ENCODE peak calls at places on chromosome 14, in nine cellular contexts. G, K, M, L, X, P, U, O and Z are unnamed samples.

GRCh38 chr14:54348923-54349615 is 47.7 kb upstream of the CDKN3 start:
- DNase-seq in P (peak; percentile 61), X (no peak), G (no peak), L (no peak), K (peak; percentile 64), U (peak; percentile 34), O (no peak), M (no peak), Z (peak; percentile 74)

GRCh38 chr14:56120091-56120632 is 2.0 kb downstream of the PELI2 start:
- DNase-seq in M (no peak), P (no peak), K (peak; percentile 27), X (no peak), G (no peak), O (peak; percentile 29), L (no peak), U (no peak), Z (no peak)

GRCh38 chr14:105858676-105859025 is 332.3 kb downstream of the TMEM121 start:
- DNase-seq in G (no peak), L (no peak), P (no peak), X (no peak), O (no peak), M (no peak), K (no peak), U (no peak), Z (no peak)

GRCh38 chr14:81565441-81566290 is 32.0 kb upstream of the SEL1L start:
- DNase-seq in M (peak; percentile 16), O (peak; percentile 65), K (peak; percentile 63), L (no peak), P (no peak), G (no peak), U (no peak), X (no peak), Z (no peak)

GRCh38 chr14:75247286-75247922 is 31.2 kb upstream of the FOS start:
- DNase-seq in M (no peak), G (peak; percentile 68), U (no peak), X (no peak), L (peak; percentile 55), O (no peak), K (no peak), P (no peak), Z (no peak)

GRCh38 chr14:43697003-43697402 is 810.1 kb downstream of the FSCB start:
- DNase-seq in X (no peak), M (no peak), P (no peak), U (no peak), O (no peak), L (no peak), K (no peak), G (no peak), Z (no peak)

GRCh38 chr14:21104448-21105060 is 3.7 kb downstream of the TMEM253 start:
- DNase-seq in M (peak; percentile 31), K (peak; percentile 93), L (peak; percentile 66), U (peak; percentile 77), P (peak; percentile 89), X (peak; percentile 74), G (peak; percentile 47), O (peak; percentile 90), Z (peak; percentile 90)

GRCh38 chr14:79638647-79639266 is 572.5 kb downstream of the DIO2 start:
- DNase-seq in X (no peak), L (no peak), P (no peak), O (no peak), K (no peak), U (no peak), G (no peak), M (no peak), Z (no peak)

GRCh38 chr14:51354846-51355245 is 114.8 kb downstream of the TMX1 start:
- DNase-seq in O (no peak), L (no peak), M (no peak), X (no peak), K (no peak), G (no peak), P (no peak), U (no peak), Z (no peak)

GRCh38 chr14:51360592-51360991 is 120.5 kb downstream of the TMX1 start:
- DNase-seq in X (no peak), M (no peak), O (no peak), P (no peak), K (no peak), L (no peak), U (no peak), G (no peak), Z (no peak)

GRCh38 chr14:51353901-51354300 is 113.9 kb downstream of the TMX1 start:
- DNase-seq in K (no peak), G (no peak), M (no peak), X (no peak), U (no peak), P (no peak), L (no peak), O (no peak), Z (no peak)

GRCh38 chr14:51357250-51357649 is 117.2 kb downstream of the TMX1 start:
- DNase-seq in X (peak; percentile 55), M (no peak), O (no peak), P (no peak), U (no peak), K (no peak), L (no peak), G (no peak), Z (no peak)

GRCh38 chr14:51356381-51356780 is 116.3 kb downstream of the TMX1 start:
- DNase-seq in U (no peak), O (no peak), K (no peak), X (no peak), M (no peak), G (no peak), P (no peak), L (no peak), Z (no peak)
- H3K27ac ChIP-seq in U (no peak overlapping the region), O (no peak overlapping the region), K (no peak overlapping the region), X (no peak overlapping the region), M (no peak overlapping the region), G (no peak overlapping the region), P (no peak overlapping the region), L (no peak overlapping the region), Z (no peak overlapping the region)

GRCh38 chr14:52355016-52355430 is 40.9 kb downstream of the PTGER2 start:
- DNase-seq in M (no peak), L (no peak), P (no peak), O (peak; percentile 33), U (no peak), X (peak; percentile 88), K (no peak), G (no peak), Z (no peak)

GRCh38 chr14:52356025-52356424 is 41.9 kb downstream of the PTGER2 start:
- DNase-seq in L (no peak), X (peak; percentile 48), U (no peak), K (no peak), G (no peak), P (no peak), O (no peak), M (no peak), Z (no peak)

GRCh38 chr14:52355526-52355925 is 41.4 kb downstream of the PTGER2 start:
- DNase-seq in U (no peak), L (no peak), G (no peak), X (peak; percentile 37), M (no peak), K (no peak), P (no peak), O (no peak), Z (no peak)

GRCh38 chr14:52352546-52352945 is 38.4 kb downstream of the PTGER2 start:
- DNase-seq in P (no peak), O (no peak), K (no peak), M (no peak), U (no peak), G (no peak), X (no peak), L (no peak), Z (no peak)

GRCh38 chr14:52354257-52354656 is 40.1 kb downstream of the PTGER2 start:
- DNase-seq in U (no peak), G (no peak), M (no peak), O (no peak), K (no peak), X (no peak), P (no peak), L (no peak), Z (no peak)
- H3K27ac ChIP-seq in U (no peak overlapping the region), G (no peak overlapping the region), M (no peak overlapping the region), O (no peak overlapping the region), K (no peak overlapping the region), X (peak overlapping the region; percentile 73), P (no peak overlapping the region), L (no peak overlapping the region), Z (no peak overlapping the region)

GRCh38 chr14:102213984-102214658 is 74.4 kb downstream of the WDR20 start:
- DNase-seq in U (no peak), X (no peak), O (no peak), M (no peak), K (no peak), G (no peak), P (no peak), L (no peak), Z (no peak)

GRCh38 chr14:102215071-102215470 is 75.4 kb downstream of the WDR20 start:
- DNase-seq in P (peak; percentile 55), O (no peak), M (no peak), L (no peak), K (no peak), U (no peak), X (no peak), G (no peak), Z (no peak)

GRCh38 chr14:102213470-102213869 is 73.8 kb downstream of the WDR20 start:
- DNase-seq in U (no peak), O (no peak), M (no peak), K (no peak), L (no peak), P (no peak), X (no peak), G (no peak), Z (no peak)

GRCh38 chr14:102217399-102217798 is 77.7 kb downstream of the WDR20 start:
- DNase-seq in L (no peak), O (no peak), M (no peak), K (no peak), X (no peak), P (no peak), U (no peak), G (no peak), Z (no peak)

DNA sequence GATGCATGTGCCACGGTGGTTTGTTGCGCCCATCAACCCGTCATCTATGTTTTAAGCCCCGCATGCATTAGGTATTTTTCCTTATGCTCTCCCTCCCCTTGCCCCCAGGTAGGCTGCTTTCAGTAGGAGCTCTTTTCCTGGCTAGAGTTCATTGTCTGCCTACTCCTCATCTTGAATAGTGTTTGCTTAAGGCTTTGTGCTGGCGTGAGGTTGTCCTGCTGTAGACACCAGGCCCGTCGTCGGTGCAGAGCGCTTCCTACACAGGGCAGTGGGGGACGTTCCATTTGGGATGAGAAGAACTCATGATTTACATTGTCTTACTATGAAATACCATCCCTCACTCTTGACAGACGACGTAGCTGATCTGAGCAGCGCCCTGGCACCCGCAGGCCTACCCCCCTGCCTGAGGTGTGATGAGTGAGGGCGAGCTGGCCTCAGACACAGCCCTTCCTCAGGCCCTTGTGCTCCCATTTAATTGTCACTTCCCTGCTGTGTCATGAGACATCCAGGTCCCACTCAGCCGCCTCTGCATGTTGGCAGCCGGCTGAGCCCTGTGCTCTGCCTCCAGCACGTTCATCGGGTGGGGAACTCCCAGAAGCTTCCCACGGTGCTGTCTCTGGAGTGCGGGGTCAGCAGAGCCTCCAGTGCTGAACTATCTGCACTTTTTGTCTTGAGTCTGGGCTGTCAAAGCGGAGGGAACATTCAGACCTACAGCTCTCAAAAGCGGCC is 76.0 kb downstream of the WDR20 start:
- DNase-seq in L (no peak), O (no peak), P (peak; percentile 73), M (no peak), K (peak; percentile 27), G (no peak), X (no peak), U (no peak), Z (no peak)
- H3K27ac ChIP-seq in L (no peak overlapping the region), O (no peak overlapping the region), P (peak overlapping the region; percentile 35), M (no peak overlapping the region), K (no peak overlapping the region), G (no peak overlapping the region), X (no peak overlapping the region), U (peak overlapping the region; percentile 44), Z (peak overlapping the region; percentile 80)

GRCh38 chr14:103705524-103706284 is 9.5 kb downstream of the XRCC3 start:
- DNase-seq in M (no peak), K (no peak), G (no peak), X (no peak), P (no peak), L (no peak), U (no peak), O (no peak), Z (no peak)

GRCh38 chr14:103705158-103705523 is 10.1 kb downstream of the XRCC3 start:
- DNase-seq in L (no peak), K (no peak), U (no peak), X (no peak), M (no peak), G (no peak), O (no peak), P (no peak), Z (no peak)

GRCh38 chr14:103703433-103704385 is 11.5 kb downstream of the XRCC3 start:
- DNase-seq in K (no peak), O (no peak), P (peak; percentile 12), L (no peak), G (no peak), U (no peak), X (no peak), M (no peak), Z (no peak)

GRCh38 chr14:103702497-103703432 is 12.5 kb downstream of the XRCC3 start:
- DNase-seq in O (no peak), M (no peak), U (no peak), P (peak; percentile 26), L (no peak), X (no peak), G (no peak), K (no peak), Z (no peak)

GRCh38 chr14:103704708-103705107 is 10.5 kb downstream of the XRCC3 start:
- DNase-seq in X (no peak), M (no peak), U (no peak), P (peak; percentile 10), G (no peak), O (no peak), L (no peak), K (no peak), Z (no peak)
- H3K27ac ChIP-seq in X (no peak overlapping the region), M (no peak overlapping the region), U (peak overlapping the region; percentile 55), P (peak overlapping the region; percentile 57), G (no peak overlapping the region), O (no peak overlapping the region), L (no peak overlapping the region), K (no peak overlapping the region), Z (peak overlapping the region; percentile 29)